ENCODE peak calls at places on chromosomes 16 and 17, in four cellular contexts. One of them, this sample, is unnamed.

GRCh38 chr17:6455321-6455705 is 11.1 kb downstream of the PIMREG start:
- DNase-seq in RWPE1: no peak
- DNase-seq in IMR-90: peak
- DNase-seq in upper lobe of right lung: peak
- DNase-seq in this sample: no peak

GRCh38 chr17:4605826-4606225 is 21.5 kb downstream of the SMTNL2 start:
- DNase-seq in RWPE1: no peak
- DNase-seq in IMR-90: peak
- DNase-seq in upper lobe of right lung: no peak
- DNase-seq in this sample: no peak

GRCh38 chr16:83769397-83770008 is 38.3 kb upstream of the HSBP1 start:
- DNase-seq in RWPE1: no peak
- DNase-seq in IMR-90: no peak
- DNase-seq in upper lobe of right lung: no peak
- DNase-seq in this sample: no peak

GRCh38 chr16:2507679-2508064 is 6.1 kb upstream of the ATP6V0C start:
- DNase-seq in RWPE1: no peak
- DNase-seq in IMR-90: no peak
- DNase-seq in upper lobe of right lung: peak
- DNase-seq in this sample: no peak

GRCh38 chr16:85446846-85447656 is 166.1 kb upstream of the GSE1 start:
- DNase-seq in RWPE1: no peak
- DNase-seq in IMR-90: no peak
- DNase-seq in upper lobe of right lung: no peak
- DNase-seq in this sample: no peak

GRCh38 chr16:8720967-8721692 is 46.7 kb downstream of the ABAT start:
- DNase-seq in RWPE1: no peak
- DNase-seq in IMR-90: no peak
- DNase-seq in upper lobe of right lung: no peak
- DNase-seq in this sample: no peak

GRCh38 chr16:82867425-82867824 is 240.7 kb downstream of the CDH13 start:
- DNase-seq in RWPE1: no peak
- DNase-seq in IMR-90: no peak
- DNase-seq in upper lobe of right lung: no peak
- DNase-seq in this sample: no peak

GRCh38 chr17:49132699-49133364 is at the start of gene B4GALNT2:
- DNase-seq in RWPE1: no peak
- DNase-seq in IMR-90: no peak
- DNase-seq in upper lobe of right lung: peak
- DNase-seq in this sample: no peak

GRCh38 chr16:88680554-88681083 is 5.7 kb downstream of the SNAI3 start:
- DNase-seq in RWPE1: no peak
- DNase-seq in IMR-90: no peak
- DNase-seq in upper lobe of right lung: no peak
- DNase-seq in this sample: no peak

GRCh38 chr16:10265770-10266615 is 83.8 kb upstream of the GRIN2A start:
- DNase-seq in RWPE1: no peak
- DNase-seq in IMR-90: no peak
- DNase-seq in upper lobe of right lung: peak
- DNase-seq in this sample: no peak

GRCh38 chr16:82031116-82032084 is 3.7 kb upstream of the HSD17B2 start:
- DNase-seq in RWPE1: peak
- DNase-seq in IMR-90: peak
- DNase-seq in upper lobe of right lung: no peak
- DNase-seq in this sample: no peak

GRCh38 chr16:65697061-65697460 is 575.2 kb upstream of the CDH11 start:
- DNase-seq in RWPE1: no peak
- DNase-seq in IMR-90: no peak
- DNase-seq in upper lobe of right lung: no peak
- DNase-seq in this sample: no peak

GRCh38 chr17:8674344-8675305 is 44.1 kb upstream of the MYH10 start:
- DNase-seq in RWPE1: no peak
- DNase-seq in IMR-90: peak
- DNase-seq in upper lobe of right lung: peak
- DNase-seq in this sample: peak

GRCh38 chr17:37025241-37025640 is 76.5 kb downstream of the AATF start:
- DNase-seq in RWPE1: no peak
- DNase-seq in IMR-90: no peak
- DNase-seq in upper lobe of right lung: no peak
- DNase-seq in this sample: no peak

GRCh38 chr17:66476014-66476413 is 173.6 kb downstream of the PRKCA start:
- DNase-seq in RWPE1: no peak
- DNase-seq in IMR-90: no peak
- DNase-seq in upper lobe of right lung: no peak
- DNase-seq in this sample: no peak

GRCh38 chr17:79732804-79733691 is 2.3 kb downstream of the ENPP7 start:
- DNase-seq in RWPE1: no peak
- DNase-seq in IMR-90: no peak
- DNase-seq in upper lobe of right lung: no peak
- DNase-seq in this sample: no peak

GRCh38 chr16:19991614-19992013 is 82.1 kb downstream of the GPR139 start:
- DNase-seq in RWPE1: no peak
- DNase-seq in IMR-90: no peak
- DNase-seq in upper lobe of right lung: no peak
- DNase-seq in this sample: no peak

GRCh38 chr16:46972971-46973456 is 460 bp downstream of the DNAJA2 start:
- DNase-seq in RWPE1: no peak
- DNase-seq in IMR-90: no peak
- DNase-seq in upper lobe of right lung: peak
- DNase-seq in this sample: peak

GRCh38 chr16:46972429-46972970 is 974 bp downstream of the DNAJA2 start:
- DNase-seq in RWPE1: peak
- DNase-seq in IMR-90: peak
- DNase-seq in upper lobe of right lung: no peak
- DNase-seq in this sample: no peak

GRCh38 chr16:46974352-46974751 is 878 bp upstream of the DNAJA2 start:
- DNase-seq in RWPE1: peak
- DNase-seq in IMR-90: no peak
- DNase-seq in upper lobe of right lung: no peak
- DNase-seq in this sample: no peak

GRCh38 chr16:46975165-46975564 is 1.7 kb upstream of the DNAJA2 start:
- DNase-seq in RWPE1: no peak
- DNase-seq in IMR-90: no peak
- DNase-seq in upper lobe of right lung: no peak
- DNase-seq in this sample: no peak

GRCh38 chr16:46973457-46974324 is at the start of gene DNAJA2:
- DNase-seq in RWPE1: peak
- DNase-seq in IMR-90: peak
- DNase-seq in upper lobe of right lung: peak
- DNase-seq in this sample: peak
- H3K27ac ChIP-seq in RWPE1: peak
- H3K27ac ChIP-seq in IMR-90: peak
- H3K27ac ChIP-seq in upper lobe of right lung: peak
- H3K27ac ChIP-seq in this sample: peak

GRCh38 chr16:50261707-50262235 is 4.6 kb upstream of the ADCY7 start:
- DNase-seq in RWPE1: no peak
- DNase-seq in IMR-90: no peak
- DNase-seq in upper lobe of right lung: peak
- DNase-seq in this sample: no peak
- H3K27ac ChIP-seq in RWPE1: no peak
- H3K27ac ChIP-seq in IMR-90: no peak
- H3K27ac ChIP-seq in upper lobe of right lung: peak
- H3K27ac ChIP-seq in this sample: no peak

DNA sequence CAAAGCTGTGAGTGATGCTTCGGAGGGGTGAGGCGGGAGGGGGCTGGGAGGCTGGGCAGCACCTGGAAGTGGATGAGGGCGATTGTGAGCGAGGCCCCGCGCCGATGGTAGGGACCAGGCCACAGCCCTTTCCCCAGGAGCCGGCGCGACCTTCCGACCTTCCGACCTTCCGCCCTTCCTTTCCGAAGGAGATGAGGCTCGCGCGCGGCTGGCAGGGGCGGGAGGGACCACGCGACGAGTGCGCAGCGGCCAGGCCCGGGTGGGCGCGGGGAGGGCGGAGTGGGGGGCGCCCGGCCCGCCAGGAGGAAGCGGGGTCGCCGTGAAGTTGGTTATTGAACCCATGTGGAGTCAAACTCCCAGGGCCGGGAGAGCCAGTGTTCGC is 56.5 kb downstream of the RAP1GAP2 start:
- DNase-seq in RWPE1: no peak
- DNase-seq in IMR-90: no peak
- DNase-seq in upper lobe of right lung: no peak
- DNase-seq in this sample: no peak
- H3K27ac ChIP-seq in RWPE1: peak
- H3K27ac ChIP-seq in IMR-90: no peak
- H3K27ac ChIP-seq in upper lobe of right lung: no peak
- H3K27ac ChIP-seq in this sample: peak

GRCh38 chr16:4051591-4051990 is 64.7 kb downstream of the ADCY9 start:
- DNase-seq in RWPE1: peak
- DNase-seq in IMR-90: no peak
- DNase-seq in upper lobe of right lung: no peak
- DNase-seq in this sample: no peak
- H3K27ac ChIP-seq in RWPE1: no peak
- H3K27ac ChIP-seq in IMR-90: no peak
- H3K27ac ChIP-seq in upper lobe of right lung: peak
- H3K27ac ChIP-seq in this sample: peak

GRCh38 chr16:13041646-13042045 is 140.2 kb downstream of the SHISA9 start:
- DNase-seq in RWPE1: no peak
- DNase-seq in IMR-90: no peak
- DNase-seq in upper lobe of right lung: no peak
- DNase-seq in this sample: no peak
- H3K27ac ChIP-seq in RWPE1: no peak
- H3K27ac ChIP-seq in IMR-90: no peak
- H3K27ac ChIP-seq in upper lobe of right lung: no peak
- H3K27ac ChIP-seq in this sample: no peak

GRCh38 chr17:82603981-82604448 is 44.2 kb downstream of the WDR45B start:
- DNase-seq in RWPE1: no peak
- DNase-seq in IMR-90: peak
- DNase-seq in upper lobe of right lung: peak
- DNase-seq in this sample: peak
- H3K27ac ChIP-seq in RWPE1: peak
- H3K27ac ChIP-seq in IMR-90: no peak
- H3K27ac ChIP-seq in upper lobe of right lung: peak
- H3K27ac ChIP-seq in this sample: no peak

This sample was measured in ascending aorta.